ENCODE peak calls at places on chromosomes 5 and 9, in nine cellular contexts. X, H, W, L, O, U, D, A and B are unnamed samples.

GRCh38 chr5:136769900-136770684 is 404.7 kb upstream of the TRPC7 start:
- DNase-seq in X (no peak), H (peak), W (peak), L (peak), O (peak), U (peak), D (peak), A (peak), B (peak)

GRCh38 chr9:34124103-34124502 is 2.4 kb downstream of the DCAF12 start:
- DNase-seq in X (no peak), H (no peak), W (no peak), L (no peak), O (no peak), U (no peak), D (no peak), A (no peak), B (no peak)

GRCh38 chr5:122849746-122850145 is 4.3 kb downstream of the SNX24 start:
- DNase-seq in X (no peak), H (no peak), W (no peak), L (no peak), O (no peak), U (no peak), D (no peak), A (no peak), B (peak)

GRCh38 chr5:6551287-6551954 is 81.4 kb downstream of the NSUN2 start:
- DNase-seq in X (no peak), H (no peak), W (peak), L (no peak), O (no peak), U (no peak), D (no peak), A (no peak), B (no peak)

GRCh38 chr9:122936883-122937282 is 3.9 kb upstream of the RABGAP1 start:
- DNase-seq in X (no peak), H (no peak), W (no peak), L (no peak), O (no peak), U (no peak), D (no peak), A (no peak), B (no peak)

GRCh38 chr9:69097053-69097452 is 61.5 kb downstream of the FXN start:
- DNase-seq in X (no peak), H (no peak), W (no peak), L (no peak), O (no peak), U (no peak), D (no peak), A (no peak), B (peak)

GRCh38 chr9:111634860-111635259 is 3.7 kb downstream of the DNAJC25 start:
- DNase-seq in X (no peak), H (no peak), W (no peak), L (no peak), O (no peak), U (no peak), D (no peak), A (no peak), B (no peak)

GRCh38 chr5:114192108-114192507 is 169.8 kb upstream of the KCNN2 start:
- DNase-seq in X (no peak), H (no peak), W (no peak), L (no peak), O (no peak), U (no peak), D (no peak), A (no peak), B (peak)

GRCh38 chr5:130141689-130142320 is 237.5 kb downstream of the CHSY3 start:
- DNase-seq in X (no peak), H (peak), W (no peak), L (peak), O (no peak), U (peak), D (no peak), A (no peak), B (peak)

GRCh38 chr9:34253460-34253837 is 74.6 kb downstream of the UBAP1 start:
- DNase-seq in X (no peak), H (no peak), W (no peak), L (no peak), O (no peak), U (peak), D (no peak), A (peak), B (no peak)

GRCh38 chr5:1268666-1269065 is 26.2 kb downstream of the TERT start:
- DNase-seq in X (no peak), H (no peak), W (no peak), L (no peak), O (no peak), U (no peak), D (peak), A (no peak), B (no peak)

GRCh38 chr9:77170991-77171699 is 6.2 kb upstream of the VPS13A start:
- DNase-seq in X (no peak), H (no peak), W (no peak), L (no peak), O (no peak), U (no peak), D (no peak), A (no peak), B (no peak)

GRCh38 chr9:76067693-76068092 is 177.2 kb downstream of the PCSK5 start:
- DNase-seq in X (no peak), H (no peak), W (no peak), L (no peak), O (no peak), U (no peak), D (no peak), A (no peak), B (no peak)

GRCh38 chr9:16191691-16192402 is 639.0 kb downstream of the CCDC171 start:
- DNase-seq in X (no peak), H (peak), W (peak), L (peak), O (peak), U (peak), D (peak), A (peak), B (peak)

GRCh38 chr9:87309236-87309635 is 188.4 kb upstream of the DAPK1 start:
- DNase-seq in X (no peak), H (no peak), W (no peak), L (no peak), O (no peak), U (no peak), D (no peak), A (no peak), B (no peak)

GRCh38 chr9:110623462-110624025 is 44.0 kb upstream of the SVEP1 start:
- DNase-seq in X (no peak), H (no peak), W (no peak), L (no peak), O (no peak), U (peak), D (no peak), A (no peak), B (peak)

GRCh38 chr9:70165006-70165602 is 93.7 kb upstream of the SMC5 start:
- DNase-seq in X (no peak), H (no peak), W (no peak), L (no peak), O (no peak), U (no peak), D (no peak), A (no peak), B (no peak)

GRCh38 chr5:178434851-178435250 is 155.3 kb downstream of the COL23A1 start:
- DNase-seq in X (no peak), H (no peak), W (peak), L (peak), O (no peak), U (no peak), D (no peak), A (no peak), B (no peak)

GRCh38 chr5:122701640-122702523 is 73.0 kb upstream of the SNX2 start:
- DNase-seq in X (no peak), H (no peak), W (no peak), L (no peak), O (no peak), U (no peak), D (no peak), A (no peak), B (no peak)

GRCh38 chr5:52190737-52191136 is 597.0 kb upstream of the ITGA1 start:
- DNase-seq in X (no peak), H (no peak), W (no peak), L (no peak), O (no peak), U (no peak), D (no peak), A (no peak), B (no peak)

GRCh38 chr5:116388564-116389258 is 185.9 kb downstream of the SEMA6A start:
- DNase-seq in X (no peak), H (no peak), W (no peak), L (peak), O (no peak), U (no peak), D (no peak), A (no peak), B (no peak)

GRCh38 chr9:68798408-68798807 is 93.4 kb downstream of the PIP5K1B start:
- DNase-seq in X (no peak), H (no peak), W (no peak), L (no peak), O (no peak), U (no peak), D (no peak), A (no peak), B (no peak)

GRCh38 chr5:178467261-178468195 is 122.7 kb downstream of the COL23A1 start:
- DNase-seq in X (no peak), H (peak), W (peak), L (no peak), O (peak), U (no peak), D (no peak), A (peak), B (peak)

GRCh38 chr5:65482727-65483473 is 1.2 kb upstream of the ADAMTS6 start:
- DNase-seq in X (no peak), H (no peak), W (no peak), L (peak), O (no peak), U (peak), D (peak), A (no peak), B (peak)

GRCh38 chr5:1950708-1951103 is 68.0 kb upstream of the IRX4 start:
- DNase-seq in X (no peak), H (no peak), W (no peak), L (no peak), O (no peak), U (peak), D (no peak), A (no peak), B (peak)

GRCh38 chr5:58261605-58262004 is 198.3 kb downstream of the PLK2 start:
- DNase-seq in X (no peak), H (no peak), W (no peak), L (no peak), O (no peak), U (no peak), D (no peak), A (no peak), B (no peak)

GRCh38 chr5:38601843-38602424 is 45.5 kb upstream of the LIFR start:
- DNase-seq in X (no peak), H (no peak), W (no peak), L (no peak), O (no peak), U (peak), D (no peak), A (no peak), B (peak)

GRCh38 chr9:128396970-128397613 is 23.6 kb upstream of the CERCAM start:
- DNase-seq in X (no peak), H (no peak), W (no peak), L (peak), O (no peak), U (no peak), D (no peak), A (no peak), B (no peak)

GRCh38 chr9:17402309-17402708 is 176.6 kb upstream of the SH3GL2 start:
- DNase-seq in X (no peak), H (no peak), W (no peak), L (no peak), O (no peak), U (peak), D (no peak), A (no peak), B (peak)

GRCh38 chr9:79776581-79776980 is 204.8 kb downstream of the TLE4 start:
- DNase-seq in X (no peak), H (no peak), W (no peak), L (no peak), O (no peak), U (no peak), D (no peak), A (no peak), B (no peak)

GRCh38 chr9:34145165-34145564 is 18.7 kb upstream of the DCAF12 start:
- DNase-seq in X (no peak), H (no peak), W (no peak), L (no peak), O (no peak), U (peak), D (no peak), A (no peak), B (no peak)

GRCh38 chr5:3996871-3997410 is 401.3 kb downstream of the IRX1 start:
- DNase-seq in X (no peak), H (no peak), W (no peak), L (no peak), O (no peak), U (no peak), D (no peak), A (no peak), B (no peak)
- TF ChIP-seq CTCF in X (no peak), H (no peak), W (no peak), L (no peak), O (no peak), U (no peak), D (no peak), A (no peak), B (no peak)

GRCh38 chr5:157352756-157353340 is 86.9 kb downstream of the CYFIP2 start:
- DNase-seq in X (no peak), H (no peak), W (no peak), L (no peak), O (no peak), U (no peak), D (no peak), A (no peak), B (no peak)

GRCh38 chr5:157351386-157352089 is 85.6 kb downstream of the CYFIP2 start:
- DNase-seq in X (no peak), H (no peak), W (no peak), L (no peak), O (no peak), U (no peak), D (no peak), A (no peak), B (no peak)

GRCh38 chr5:157347301-157348048 is 81.6 kb downstream of the CYFIP2 start:
- DNase-seq in X (no peak), H (no peak), W (no peak), L (no peak), O (no peak), U (no peak), D (no peak), A (no peak), B (no peak)

GRCh38 chr5:157348049-157348400 is 82.1 kb downstream of the CYFIP2 start:
- DNase-seq in X (no peak), H (no peak), W (no peak), L (no peak), O (no peak), U (peak), D (no peak), A (no peak), B (no peak)

DNA sequence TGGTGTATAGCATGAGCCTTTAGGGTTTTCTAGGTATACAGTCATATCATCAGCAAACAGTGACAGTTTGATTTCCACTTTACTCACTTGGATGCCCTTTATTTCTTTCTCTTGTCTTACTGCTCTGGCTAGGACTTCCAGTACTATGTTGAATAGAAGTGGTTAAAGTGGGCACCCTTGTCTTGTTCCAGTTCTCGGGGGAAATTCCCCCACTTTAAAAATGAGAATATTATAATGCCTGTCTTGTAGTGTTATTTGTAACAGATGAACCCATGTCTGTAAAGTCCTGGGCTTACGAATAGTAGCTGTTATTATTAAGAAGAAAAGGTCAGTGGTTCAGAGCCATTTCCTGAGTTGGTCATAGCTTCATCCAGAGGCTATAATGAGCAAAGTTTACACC is 85.0 kb downstream of the CYFIP2 start:
- DNase-seq in X (no peak), H (no peak), W (no peak), L (no peak), O (no peak), U (no peak), D (no peak), A (no peak), B (no peak)
- H3K27ac ChIP-seq in X (no peak), H (no peak), W (no peak), L (no peak), O (no peak), U (no peak), D (no peak), A (no peak), B (no peak)

DNA sequence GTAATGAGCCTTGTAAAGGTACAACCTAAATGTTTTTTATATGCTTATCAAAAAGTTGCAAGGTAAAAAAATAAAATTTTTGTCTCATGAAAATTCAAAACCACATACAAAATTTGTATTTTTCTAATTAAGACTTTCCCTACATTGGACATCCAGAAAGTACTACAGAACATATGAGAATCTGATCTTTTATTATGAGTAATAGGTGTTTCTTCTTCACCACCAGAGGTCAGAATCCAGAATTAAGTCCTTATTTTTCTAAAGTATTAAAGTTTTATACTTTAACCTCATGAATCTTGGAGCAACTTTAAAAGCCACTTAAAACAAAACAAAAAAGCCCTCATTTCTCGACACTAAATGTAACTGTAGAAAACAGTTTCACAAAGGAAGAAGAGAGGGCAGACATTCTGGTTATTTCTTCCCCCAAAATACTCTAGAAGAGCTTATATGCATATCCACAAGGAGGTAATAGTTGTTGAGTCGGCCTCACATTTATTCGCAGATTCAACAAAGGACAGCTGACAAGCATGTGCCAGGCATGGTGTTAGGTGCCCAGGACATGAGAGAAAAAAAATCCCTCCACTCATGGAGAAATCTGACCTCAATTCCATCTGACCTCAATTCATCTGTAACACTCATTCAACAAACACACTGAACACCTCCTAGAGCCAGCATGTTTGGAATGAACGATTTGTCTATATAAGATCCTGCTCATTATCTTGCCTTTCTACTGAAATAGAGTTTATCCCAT is 69.2 kb downstream of the MLLT3 start:
- DNase-seq in X (no peak), H (no peak), W (no peak), L (no peak), O (no peak), U (peak), D (no peak), A (no peak), B (no peak)
- TF ChIP-seq CTCF in X (peak), H (peak), W (no peak), L (peak), O (peak), U (peak), D (peak), A (no peak), B (no peak)

GRCh38 chr9:131838581-131839280 is 98.9 kb upstream of the RAPGEF1 start:
- DNase-seq in X (no peak), H (no peak), W (peak), L (peak), O (no peak), U (no peak), D (no peak), A (no peak), B (no peak)

GRCh38 chr9:131840751-131841702 is 101.2 kb upstream of the RAPGEF1 start:
- DNase-seq in X (no peak), H (no peak), W (peak), L (no peak), O (no peak), U (no peak), D (no peak), A (no peak), B (no peak)

GRCh38 chr9:131840220-131840619 is 100.3 kb upstream of the RAPGEF1 start:
- DNase-seq in X (no peak), H (no peak), W (no peak), L (no peak), O (no peak), U (no peak), D (no peak), A (no peak), B (no peak)

GRCh38 chr9:131837836-131838235 is 98.0 kb upstream of the RAPGEF1 start:
- DNase-seq in X (no peak), H (no peak), W (peak), L (no peak), O (no peak), U (no peak), D (no peak), A (no peak), B (no peak)

DNA sequence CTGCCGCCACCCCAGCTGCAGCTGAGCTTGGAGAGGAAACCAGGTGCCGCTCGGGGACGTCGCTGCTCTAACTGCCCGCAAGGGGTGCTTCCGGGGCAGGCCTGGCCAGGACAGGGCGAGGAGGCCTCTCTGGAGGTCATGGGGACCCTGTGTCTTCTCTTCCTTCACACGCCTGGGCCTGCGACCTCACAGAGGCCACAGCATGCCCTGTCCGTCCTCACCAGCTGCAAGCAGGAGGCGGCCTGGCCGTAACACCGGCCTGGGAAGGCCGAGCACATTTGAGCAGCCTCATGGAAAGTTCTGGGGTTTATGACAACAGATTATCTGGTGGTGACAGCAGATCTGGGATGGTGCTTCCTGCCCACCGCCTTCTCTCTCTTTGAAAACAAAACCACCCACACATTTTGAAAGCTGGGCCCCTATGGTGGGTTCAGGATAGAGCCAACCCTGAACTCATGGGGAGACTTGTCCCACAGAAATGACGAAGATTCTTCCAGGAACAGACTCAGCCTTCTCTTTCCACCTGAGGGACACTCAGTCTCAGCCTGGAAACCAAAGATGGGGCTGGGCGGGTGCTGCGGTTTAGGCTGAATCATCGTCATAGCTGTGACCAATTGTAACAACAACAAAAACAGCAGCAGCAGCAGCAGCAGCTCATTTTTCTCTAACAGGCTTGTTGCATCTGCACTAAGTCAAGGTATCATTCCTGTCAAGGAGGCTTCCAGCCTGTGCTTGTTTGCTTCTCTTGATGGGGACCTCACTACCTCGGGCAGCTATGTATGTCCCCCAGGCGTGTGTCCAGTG is 99.6 kb upstream of the RAPGEF1 start:
- DNase-seq in X (peak), H (no peak), W (no peak), L (no peak), O (no peak), U (no peak), D (peak), A (no peak), B (peak)
- H3K27ac ChIP-seq in X (no peak), H (no peak), W (no peak), L (no peak), O (no peak), U (no peak), D (no peak), A (no peak), B (no peak)

DNA sequence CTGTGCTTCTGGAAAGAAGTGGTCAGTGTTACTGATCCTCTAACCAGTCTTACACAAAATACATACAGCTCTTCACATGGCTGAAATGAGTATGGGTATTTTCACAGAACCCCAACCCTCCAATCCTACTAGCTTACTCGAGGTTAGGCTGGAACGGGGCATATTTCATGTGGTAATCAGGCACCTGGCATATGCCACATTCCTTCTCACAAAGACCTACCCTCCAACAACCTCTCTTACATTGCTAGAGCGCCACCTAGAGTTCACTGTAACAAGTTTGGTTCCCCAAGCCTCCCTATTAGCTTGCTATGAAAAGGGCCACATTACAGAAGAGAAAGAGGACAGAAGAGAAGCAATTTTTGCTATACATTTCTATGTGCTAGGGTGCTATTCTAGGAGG is 597.3 kb downstream of the PRELID2 start:
- DNase-seq in X (no peak), H (no peak), W (no peak), L (peak), O (no peak), U (peak), D (no peak), A (no peak), B (peak)
- TF ChIP-seq CTCF in X (no peak), H (peak), W (peak), L (peak), O (no peak), U (peak), D (no peak), A (no peak), B (peak)